ENCODE peak calls at places on chromosomes 3 and 15, in four cellular contexts. I is NAMALWA, Y is endothelial cell, P is A549. W is an unnamed sample.

GRCh38 chr15:89724621-89725020 is 26.4 kb downstream of the MESP1 start:
- DNase-seq in I (no peak), Y (no peak), P (no peak), W (no peak)

GRCh38 chr3:117719316-117719926 is 1009.8 kb downstream of the TUSC7 start:
- DNase-seq in I (peak; percentile 49), Y (no peak), P (peak; percentile 17), W (no peak)

GRCh38 chr3:170740726-170741591 is 129.0 kb downstream of the RPL22L1 start:
- DNase-seq in I (no peak), Y (no peak), P (peak; percentile 50), W (no peak)

GRCh38 chr3:3109407-3110298 is 521 bp downstream of the IL5RA start:
- DNase-seq in I (no peak), Y (no peak), P (no peak), W (no peak)

GRCh38 chr3:114402852-114403251 is 109.0 kb downstream of the TIGIT start:
- DNase-seq in I (no peak), Y (no peak), P (no peak), W (no peak)

GRCh38 chr15:84586641-84587160 is 14.1 kb upstream of the ZSCAN2 start:
- DNase-seq in I (no peak), Y (no peak), P (no peak), W (no peak)

GRCh38 chr3:140198242-140198641 is 263.3 kb downstream of the CLSTN2 start:
- DNase-seq in I (no peak), Y (no peak), P (no peak), W (no peak)

GRCh38 chr3:129312021-129312639 is 33.5 kb downstream of the HMCES start:
- DNase-seq in I (no peak), Y (no peak), P (no peak), W (no peak)

GRCh38 chr3:156825795-156826143 is 384 bp upstream of the LEKR1 start:
- DNase-seq in I (no peak), Y (no peak), P (no peak), W (no peak)

GRCh38 chr3:187888658-187889057 is 143.4 kb upstream of the BCL6 start:
- DNase-seq in I (no peak), Y (no peak), P (no peak), W (no peak)

GRCh38 chr3:45793482-45794176 is 2.7 kb downstream of the SLC6A20 start:
- DNase-seq in I (no peak), Y (no peak), P (peak; percentile 5), W (no peak)

GRCh38 chr3:49882182-49882581 is 12.5 kb upstream of the CAMKV start:
- DNase-seq in I (no peak), Y (no peak), P (no peak), W (no peak)

GRCh38 chr3:142056656-142057330 is 92.6 kb downstream of the TFDP2 start:
- DNase-seq in I (no peak), Y (no peak), P (no peak), W (no peak)

GRCh38 chr15:34754674-34755418 is at the start of gene GJD2:
- DNase-seq in I (no peak), Y (peak; percentile 11), P (no peak), W (no peak)

GRCh38 chr3:82281205-82281604 is 519.8 kb upstream of the GBE1 start:
- DNase-seq in I (no peak), Y (peak; percentile 11), P (no peak), W (no peak)

GRCh38 chr15:66578286-66578875 is 12.6 kb upstream of the LCTL start:
- DNase-seq in I (no peak), Y (no peak), P (no peak), W (no peak)

GRCh38 chr15:75455982-75456531 is 4.6 kb upstream of the SIN3A start:
- DNase-seq in I (peak; percentile 77), Y (peak; percentile 37), P (peak; percentile 55), W (no peak)

GRCh38 chr3:95615592-95616310 is 1198.6 kb upstream of the EPHA6 start:
- DNase-seq in I (no peak), Y (no peak), P (peak; percentile 67), W (no peak)

GRCh38 chr3:16916840-16917239 is 32.1 kb downstream of the PLCL2 start:
- DNase-seq in I (no peak), Y (no peak), P (no peak), W (no peak)

GRCh38 chr3:193932576-193932975 is 203.4 kb upstream of the HES1 start:
- DNase-seq in I (no peak), Y (no peak), P (no peak), W (no peak)

GRCh38 chr15:80106051-80106450 is 46.6 kb downstream of the ZFAND6 start:
- DNase-seq in I (no peak), Y (no peak), P (no peak), W (no peak)

GRCh38 chr15:72155021-72155621 is 36.9 kb downstream of the SENP8 start:
- DNase-seq in I (no peak), Y (no peak), P (peak; percentile 67), W (no peak)

GRCh38 chr3:192835818-192836468 is 81.7 kb downstream of the MB21D2 start:
- DNase-seq in I (no peak), Y (no peak), P (no peak), W (no peak)

GRCh38 chr3:76324101-76324500 is 538.8 kb upstream of the ZNF717 start:
- DNase-seq in I (no peak), Y (no peak), P (no peak), W (no peak)

GRCh38 chr15:48472756-48473155 is 141.5 kb downstream of the DUT start:
- DNase-seq in I (no peak), Y (no peak), P (peak; percentile 3), W (no peak)

GRCh38 chr15:28281876-28282275 is 40.1 kb downstream of the HERC2 start:
- DNase-seq in I (no peak), Y (no peak), P (no peak), W (no peak)

GRCh38 chr3:77460326-77460725 is 420.4 kb downstream of the ROBO2 start:
- DNase-seq in I (no peak), Y (no peak), P (no peak), W (peak; percentile 2)

GRCh38 chr3:72245183-72245811 is 460.3 kb upstream of the PROK2 start:
- DNase-seq in I (no peak), Y (peak; percentile 9), P (no peak), W (no peak)

GRCh38 chr3:183189641-183190040 is 27.1 kb upstream of the LAMP3 start:
- DNase-seq in I (no peak), Y (no peak), P (no peak), W (no peak)

GRCh38 chr3:116614795-116615362 is 94.7 kb upstream of the TUSC7 start:
- DNase-seq in I (peak; percentile 23), Y (no peak), P (no peak), W (peak; percentile 6)

GRCh38 chr3:14750650-14751049 is 68.1 kb upstream of the FGD5 start:
- DNase-seq in I (no peak), Y (no peak), P (no peak), W (no peak)

GRCh38 chr15:73686781-73687256 is 2.6 kb downstream of the CD276 start:
- DNase-seq in I (no peak), Y (no peak), P (peak; percentile 17), W (no peak)

GRCh38 chr3:178419078-178419477 is 117.2 kb upstream of the KCNMB2 start:
- DNase-seq in I (no peak), Y (no peak), P (peak; percentile 27), W (no peak)

GRCh38 chr3:97927699-97928098 is 44.5 kb downstream of the RIOX2 start:
- DNase-seq in I (no peak), Y (no peak), P (no peak), W (no peak)

GRCh38 chr3:51845129-51845528 is 16.3 kb upstream of the IQCF2 start:
- DNase-seq in I (no peak), Y (no peak), P (no peak), W (peak; percentile 65)

GRCh38 chr3:61915296-61915695 is 353.9 kb downstream of the PTPRG start:
- DNase-seq in I (no peak), Y (no peak), P (no peak), W (no peak)

GRCh38 chr3:167851171-167851570 is 115.7 kb downstream of the SERPINI1 start:
- DNase-seq in I (no peak), Y (no peak), P (no peak), W (no peak)

GRCh38 chr15:95290376-95290973 is 1040.0 kb upstream of the NR2F2 start:
- DNase-seq in I (no peak), Y (no peak), P (no peak), W (no peak)

W was measured in NT2/D1.